ENCODE peak calls at places on chromosomes 3 and 15, in ten cellular contexts. One of them, this sample, is unnamed.

GRCh38 chr3:136042608-136043221 is 77.2 kb downstream of the PPP2R3A start:
- DNase-seq in T-helper 9 cell: no peak
- DNase-seq in spleen: no peak
- DNase-seq in NCI-H460: peak; percentile 40
- DNase-seq in stimulated activated CD8-positive, alpha-beta memory T cell treated with anti-CD3 and anti-CD28 coated beads, Interleukin-15, amount 100 ng/mL, for 24 hours: no peak
- DNase-seq in body of pancreas: peak; percentile 13
- DNase-seq in GM13977: peak; percentile 51
- DNase-seq in cardiac fibroblast: peak; percentile 74
- DNase-seq in neuronal stem cell: peak; percentile 15
- DNase-seq in NCI-H1092 treated with DMSO at 0.1 percent for 48 hours: peak; percentile 56
- DNase-seq in this sample: no peak

GRCh38 chr3:150329408-150329807 is 78.7 kb upstream of the TSC22D2 start:
- DNase-seq in T-helper 9 cell: no peak
- DNase-seq in spleen: no peak
- DNase-seq in NCI-H460: no peak
- DNase-seq in stimulated activated CD8-positive, alpha-beta memory T cell treated with anti-CD3 and anti-CD28 coated beads, Interleukin-15, amount 100 ng/mL, for 24 hours: no peak
- DNase-seq in body of pancreas: no peak
- DNase-seq in GM13977: no peak
- DNase-seq in cardiac fibroblast: no peak
- DNase-seq in neuronal stem cell: no peak
- DNase-seq in NCI-H1092 treated with DMSO at 0.1 percent for 48 hours: no peak
- DNase-seq in this sample: no peak

GRCh38 chr3:70729845-70730244 is 417.4 kb upstream of the MDFIC2 start:
- DNase-seq in T-helper 9 cell: no peak
- DNase-seq in spleen: no peak
- DNase-seq in NCI-H460: no peak
- DNase-seq in stimulated activated CD8-positive, alpha-beta memory T cell treated with anti-CD3 and anti-CD28 coated beads, Interleukin-15, amount 100 ng/mL, for 24 hours: no peak
- DNase-seq in body of pancreas: no peak
- DNase-seq in GM13977: no peak
- DNase-seq in cardiac fibroblast: no peak
- DNase-seq in neuronal stem cell: no peak
- DNase-seq in NCI-H1092 treated with DMSO at 0.1 percent for 48 hours: no peak
- DNase-seq in this sample: no peak

GRCh38 chr3:196207159-196207832 is 3.9 kb downstream of the ZDHHC19 start:
- DNase-seq in T-helper 9 cell: no peak
- DNase-seq in spleen: peak; percentile 91
- DNase-seq in NCI-H460: no peak
- DNase-seq in stimulated activated CD8-positive, alpha-beta memory T cell treated with anti-CD3 and anti-CD28 coated beads, Interleukin-15, amount 100 ng/mL, for 24 hours: no peak
- DNase-seq in body of pancreas: no peak
- DNase-seq in GM13977: peak; percentile 64
- DNase-seq in cardiac fibroblast: no peak
- DNase-seq in neuronal stem cell: no peak
- DNase-seq in NCI-H1092 treated with DMSO at 0.1 percent for 48 hours: no peak
- DNase-seq in this sample: no peak

GRCh38 chr3:157905885-157906284 is 200.3 kb downstream of the SHOX2 start:
- DNase-seq in T-helper 9 cell: no peak
- DNase-seq in spleen: no peak
- DNase-seq in NCI-H460: no peak
- DNase-seq in stimulated activated CD8-positive, alpha-beta memory T cell treated with anti-CD3 and anti-CD28 coated beads, Interleukin-15, amount 100 ng/mL, for 24 hours: no peak
- DNase-seq in body of pancreas: no peak
- DNase-seq in GM13977: no peak
- DNase-seq in cardiac fibroblast: no peak
- DNase-seq in neuronal stem cell: no peak
- DNase-seq in NCI-H1092 treated with DMSO at 0.1 percent for 48 hours: no peak
- DNase-seq in this sample: no peak

GRCh38 chr3:32340039-32340438 is 51.6 kb upstream of the CMTM7 start:
- DNase-seq in T-helper 9 cell: no peak
- DNase-seq in spleen: no peak
- DNase-seq in NCI-H460: peak; percentile 34
- DNase-seq in stimulated activated CD8-positive, alpha-beta memory T cell treated with anti-CD3 and anti-CD28 coated beads, Interleukin-15, amount 100 ng/mL, for 24 hours: no peak
- DNase-seq in body of pancreas: peak; percentile 57
- DNase-seq in GM13977: peak; percentile 57
- DNase-seq in cardiac fibroblast: peak; percentile 71
- DNase-seq in neuronal stem cell: peak; percentile 49
- DNase-seq in NCI-H1092 treated with DMSO at 0.1 percent for 48 hours: peak; percentile 51
- DNase-seq in this sample: no peak

GRCh38 chr15:51089699-51090098 is 5.0 kb downstream of the TNFAIP8L3 start:
- DNase-seq in T-helper 9 cell: no peak
- DNase-seq in spleen: no peak
- DNase-seq in NCI-H460: no peak
- DNase-seq in stimulated activated CD8-positive, alpha-beta memory T cell treated with anti-CD3 and anti-CD28 coated beads, Interleukin-15, amount 100 ng/mL, for 24 hours: no peak
- DNase-seq in body of pancreas: no peak
- DNase-seq in GM13977: no peak
- DNase-seq in cardiac fibroblast: peak; percentile 60
- DNase-seq in neuronal stem cell: no peak
- DNase-seq in NCI-H1092 treated with DMSO at 0.1 percent for 48 hours: no peak
- DNase-seq in this sample: no peak

GRCh38 chr3:122484985-122485384 is 29.8 kb downstream of the KPNA1 start:
- DNase-seq in T-helper 9 cell: no peak
- DNase-seq in spleen: no peak
- DNase-seq in NCI-H460: no peak
- DNase-seq in stimulated activated CD8-positive, alpha-beta memory T cell treated with anti-CD3 and anti-CD28 coated beads, Interleukin-15, amount 100 ng/mL, for 24 hours: no peak
- DNase-seq in body of pancreas: no peak
- DNase-seq in GM13977: no peak
- DNase-seq in cardiac fibroblast: peak; percentile 56
- DNase-seq in neuronal stem cell: no peak
- DNase-seq in NCI-H1092 treated with DMSO at 0.1 percent for 48 hours: no peak
- DNase-seq in this sample: no peak

GRCh38 chr15:35170216-35170615 is 85.1 kb upstream of the NANOGP8 start:
- DNase-seq in T-helper 9 cell: no peak
- DNase-seq in spleen: no peak
- DNase-seq in NCI-H460: no peak
- DNase-seq in stimulated activated CD8-positive, alpha-beta memory T cell treated with anti-CD3 and anti-CD28 coated beads, Interleukin-15, amount 100 ng/mL, for 24 hours: no peak
- DNase-seq in body of pancreas: no peak
- DNase-seq in GM13977: no peak
- DNase-seq in cardiac fibroblast: no peak
- DNase-seq in neuronal stem cell: no peak
- DNase-seq in NCI-H1092 treated with DMSO at 0.1 percent for 48 hours: no peak
- DNase-seq in this sample: no peak

GRCh38 chr15:32718822-32719716 is 1.3 kb downstream of the GREM1 start:
- DNase-seq in T-helper 9 cell: no peak
- DNase-seq in spleen: no peak
- DNase-seq in NCI-H460: no peak
- DNase-seq in stimulated activated CD8-positive, alpha-beta memory T cell treated with anti-CD3 and anti-CD28 coated beads, Interleukin-15, amount 100 ng/mL, for 24 hours: no peak
- DNase-seq in body of pancreas: peak; percentile 29
- DNase-seq in GM13977: peak; percentile 35
- DNase-seq in cardiac fibroblast: no peak
- DNase-seq in neuronal stem cell: peak; percentile 20
- DNase-seq in NCI-H1092 treated with DMSO at 0.1 percent for 48 hours: peak; percentile 16
- DNase-seq in this sample: no peak

GRCh38 chr15:75809986-75810750 is 33.1 kb upstream of the UBE2Q2 start:
- DNase-seq in T-helper 9 cell: no peak
- DNase-seq in spleen: no peak
- DNase-seq in NCI-H460: peak; percentile 22
- DNase-seq in stimulated activated CD8-positive, alpha-beta memory T cell treated with anti-CD3 and anti-CD28 coated beads, Interleukin-15, amount 100 ng/mL, for 24 hours: no peak
- DNase-seq in body of pancreas: peak; percentile 37
- DNase-seq in GM13977: peak; percentile 25
- DNase-seq in cardiac fibroblast: peak; percentile 52
- DNase-seq in neuronal stem cell: no peak
- DNase-seq in NCI-H1092 treated with DMSO at 0.1 percent for 48 hours: no peak
- DNase-seq in this sample: no peak

GRCh38 chr15:70242962-70243685 is 145.4 kb upstream of the TLE3 start:
- DNase-seq in T-helper 9 cell: no peak
- DNase-seq in spleen: peak; percentile 59
- DNase-seq in NCI-H460: no peak
- DNase-seq in stimulated activated CD8-positive, alpha-beta memory T cell treated with anti-CD3 and anti-CD28 coated beads, Interleukin-15, amount 100 ng/mL, for 24 hours: no peak
- DNase-seq in body of pancreas: no peak
- DNase-seq in GM13977: no peak
- DNase-seq in cardiac fibroblast: no peak
- DNase-seq in neuronal stem cell: no peak
- DNase-seq in NCI-H1092 treated with DMSO at 0.1 percent for 48 hours: no peak
- DNase-seq in this sample: no peak

GRCh38 chr3:17847156-17847555 is 104.7 kb upstream of the TBC1D5 start:
- DNase-seq in T-helper 9 cell: no peak
- DNase-seq in spleen: no peak
- DNase-seq in NCI-H460: no peak
- DNase-seq in stimulated activated CD8-positive, alpha-beta memory T cell treated with anti-CD3 and anti-CD28 coated beads, Interleukin-15, amount 100 ng/mL, for 24 hours: no peak
- DNase-seq in body of pancreas: no peak
- DNase-seq in GM13977: no peak
- DNase-seq in cardiac fibroblast: no peak
- DNase-seq in neuronal stem cell: no peak
- DNase-seq in NCI-H1092 treated with DMSO at 0.1 percent for 48 hours: no peak
- DNase-seq in this sample: no peak

GRCh38 chr15:64532921-64533320 is 72.5 kb downstream of the ZNF609 start:
- DNase-seq in T-helper 9 cell: no peak
- DNase-seq in spleen: no peak
- DNase-seq in NCI-H460: no peak
- DNase-seq in stimulated activated CD8-positive, alpha-beta memory T cell treated with anti-CD3 and anti-CD28 coated beads, Interleukin-15, amount 100 ng/mL, for 24 hours: no peak
- DNase-seq in body of pancreas: no peak
- DNase-seq in GM13977: no peak
- DNase-seq in cardiac fibroblast: no peak
- DNase-seq in neuronal stem cell: no peak
- DNase-seq in NCI-H1092 treated with DMSO at 0.1 percent for 48 hours: no peak
- DNase-seq in this sample: no peak

This sample was measured in activated gamma-delta T cell treated with anti-CD3 and anti-CD28 coated beads, Interleukin-2, amount 50 U/mL, for 16 hours.